ENCODE peak calls at places on chromosomes 13 and 19, in five cellular contexts. T is mucosa of descending colon, X is hepatocyte, L is cardiac muscle cell, G is SK-N-SH. P is an unnamed sample.

GRCh38 chr13:78657699-78658629 is 991 bp downstream of the OBI1 start:
- DNase-seq in G (peak; percentile 22), T (no peak), X (no peak), L (peak; percentile 11), P (peak; percentile 63)

GRCh38 chr13:104327217-104327616 is 1261.0 kb upstream of the SLC10A2 start:
- DNase-seq in L (no peak), G (no peak), T (no peak), X (no peak), P (no peak)

GRCh38 chr19:29571181-29571580 is 34.9 kb upstream of the POP4 start:
- DNase-seq in G (no peak), L (no peak), T (no peak), X (no peak), P (peak; percentile 74)

GRCh38 chr19:5891572-5891937 is 12.0 kb downstream of the NDUFA11 start:
- DNase-seq in L (no peak), T (no peak), X (no peak), G (peak; percentile 41), P (peak; percentile 74)

GRCh38 chr19:43618921-43619261 is 538 bp downstream of the ZNF428 start:
- DNase-seq in L (no peak), T (no peak), G (peak; percentile 82), X (peak; percentile 65), P (peak; percentile 92)

GRCh38 chr13:26658972-26659371 is 101.5 kb downstream of the WASF3 start:
- DNase-seq in T (peak; percentile 6), X (no peak), L (no peak), G (no peak), P (peak; percentile 58)

GRCh38 chr19:7737215-7737614 is 5.3 kb upstream of the CLEC4G start:
- DNase-seq in L (no peak), T (no peak), G (no peak), X (no peak), P (no peak)

GRCh38 chr19:34555447-34555846 is 73.9 kb downstream of the WTIP start:
- DNase-seq in X (no peak), L (no peak), G (no peak), T (no peak), P (no peak)

GRCh38 chr13:24627864-24628418 is 52.3 kb upstream of the ATP12A start:
- DNase-seq in G (no peak), L (no peak), X (no peak), T (no peak), P (no peak)

GRCh38 chr19:46574533-46574932 is 26.6 kb upstream of the CALM3 start:
- DNase-seq in X (no peak), L (no peak), G (peak; percentile 21), T (no peak), P (no peak)

GRCh38 chr13:50715402-50716146 is 127.9 kb downstream of the DLEU7 start:
- DNase-seq in X (no peak), T (peak; percentile 30), G (no peak), L (no peak), P (no peak)

GRCh38 chr19:45100797-45101196 is 7.8 kb downstream of the PPP1R37 start:
- DNase-seq in T (no peak), X (peak; percentile 51), G (no peak), L (no peak), P (no peak)

GRCh38 chr13:29702912-29703351 is 107.4 kb upstream of the SLC7A1 start:
- DNase-seq in G (no peak), L (no peak), X (peak; percentile 40), T (peak; percentile 9), P (peak; percentile 87)

GRCh38 chr13:54563286-54563685 is 1534.7 kb downstream of the OLFM4 start:
- DNase-seq in G (no peak), X (no peak), T (no peak), L (no peak), P (no peak)

GRCh38 chr19:49474545-49474930 is 523 bp downstream of the FLT3LG start:
- DNase-seq in G (peak; percentile 57), L (no peak), T (no peak), X (peak; percentile 6), P (no peak)

GRCh38 chr13:65606622-65607021 is 1623.5 kb downstream of the PCDH9 start:
- DNase-seq in T (no peak), L (no peak), G (no peak), X (no peak), P (no peak)

GRCh38 chr19:4851551-4852290 is 15.7 kb downstream of the PLIN3 start:
- DNase-seq in G (peak; percentile 94), T (peak; percentile 77), X (peak; percentile 68), L (peak; percentile 68), P (peak; percentile 97)

GRCh38 chr19:2343289-2343982 is 15.0 kb downstream of the SPPL2B start:
- DNase-seq in L (no peak), X (no peak), T (no peak), G (no peak), P (no peak)

GRCh38 chr13:20848944-20849343 is 53.6 kb downstream of the XPO4 start:
- DNase-seq in G (no peak), T (no peak), X (no peak), L (peak; percentile 48), P (no peak)

GRCh38 chr13:110399801-110400200 is 92.7 kb downstream of the COL4A2 start:
- DNase-seq in T (no peak), L (no peak), X (no peak), G (no peak), P (no peak)
- H3K4me1 ChIP-seq in T (no peaks in the 10 kb centered on the region), L (peaks cover 10% of the 10 kb centered on the region), X (peaks cover 9% of the 10 kb centered on the region), G (peaks cover 68% of the 10 kb centered on the region), P (peaks cover 88% of the 10 kb centered on the region)

DNA sequence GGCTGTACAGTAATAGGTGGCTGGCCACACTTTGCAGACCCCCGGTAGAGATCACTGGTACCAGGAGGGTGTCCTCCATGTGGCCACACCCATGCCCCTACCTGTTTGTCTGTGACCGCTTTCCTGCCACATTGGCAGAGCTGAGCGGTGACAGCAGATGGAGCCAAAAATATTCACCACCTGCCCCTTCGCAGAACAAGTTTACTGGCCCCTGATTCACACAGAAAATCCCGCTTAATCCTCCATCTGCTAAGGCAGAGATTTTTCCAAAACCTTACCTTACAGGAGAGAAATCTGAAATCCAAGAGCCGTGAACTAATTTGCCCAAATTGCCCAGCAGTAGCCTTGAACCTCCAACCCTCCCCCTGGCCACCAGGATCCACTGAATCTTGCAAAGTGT is 52.1 kb downstream of the MYO9B start:
- DNase-seq in G (no peak), T (no peak), L (no peak), X (no peak), P (no peak)
- H3K4me1 ChIP-seq in G (peaks cover 19% of the 10 kb centered on the region), T (no peaks in the 10 kb centered on the region), L (peaks cover 8% of the 10 kb centered on the region), X (no peaks in the 10 kb centered on the region), P (peaks cover 19% of the 10 kb centered on the region)

GRCh38 chr19:51128227-51128626 is 3.5 kb downstream of the SIGLEC9 start:
- DNase-seq in T (no peak), G (no peak), L (no peak), X (no peak), P (no peak)
- H3K4me1 ChIP-seq in T (peaks cover 4% of the 10 kb centered on the region), G (no peaks in the 10 kb centered on the region), L (no peaks in the 10 kb centered on the region), X (peaks cover 19% of the 10 kb centered on the region), P (peaks cover 8% of the 10 kb centered on the region)

GRCh38 chr13:51976890-51977289 is 34.4 kb downstream of the ATP7B start:
- DNase-seq in T (no peak), L (no peak), G (no peak), X (no peak), P (no peak)
- H3K4me1 ChIP-seq in T (no peaks in the 10 kb centered on the region), L (peaks cover 4% of the 10 kb centered on the region), G (peaks cover 7% of the 10 kb centered on the region), X (peaks cover 25% of the 10 kb centered on the region), P (peaks cover 11% of the 10 kb centered on the region)

P was measured in osteoblast.